ENCODE peak calls at places on chromosomes 13 and 19, in four cellular contexts. R, G, E and C are unnamed samples.

GRCh38 chr13:86870388-86870966 is 800.7 kb upstream of the SLITRK5 start:
- DNase-seq in E (no peak), R (peak), G (no peak), C (no peak)

GRCh38 chr13:32932376-32932775 is 83.8 kb upstream of the KL start:
- DNase-seq in E (no peak), R (no peak), G (no peak), C (no peak)

GRCh38 chr19:42349378-42350107 is 24.1 kb downstream of the MEGF8 start:
- DNase-seq in R (no peak), E (no peak), G (no peak), C (no peak)

GRCh38 chr13:101473458-101473857 is 21.0 kb downstream of the ITGBL1 start:
- DNase-seq in G (no peak), R (peak), E (no peak), C (no peak)

GRCh38 chr13:99374994-99375805 is 68.0 kb upstream of the GPR183 start:
- DNase-seq in E (no peak), G (no peak), R (no peak), C (no peak)

GRCh38 chr13:38872693-38873092 is 117.9 kb downstream of the STOML3 start:
- DNase-seq in R (peak), E (peak), G (peak), C (peak)

GRCh38 chr19:10378124-10378523 is 2.2 kb downstream of the TYK2 start:
- DNase-seq in G (no peak), R (no peak), E (no peak), C (no peak)

GRCh38 chr13:34017231-34017630 is 199.3 kb downstream of the RFC3 start:
- DNase-seq in E (no peak), R (no peak), G (no peak), C (no peak)

GRCh38 chr13:112965573-112966115 is 3.4 kb upstream of the MCF2L start:
- DNase-seq in G (no peak), E (no peak), R (no peak), C (no peak)

GRCh38 chr19:37990362-37990761 is 83.4 kb downstream of the SIPA1L3 start:
- DNase-seq in R (no peak), G (no peak), E (peak), C (no peak)

GRCh38 chr13:28320884-28321574 is 173.9 kb downstream of the FLT1 start:
- DNase-seq in G (no peak), E (no peak), R (peak), C (no peak)

GRCh38 chr13:45269204-45269603 is 68.4 kb upstream of the KCTD4 start:
- DNase-seq in G (no peak), E (no peak), R (peak), C (no peak)

GRCh38 chr19:3057275-3057714 is 5.0 kb downstream of the TLE5 start:
- DNase-seq in G (no peak), R (no peak), E (peak), C (no peak)

GRCh38 chr13:92224052-92224821 is 825.8 kb downstream of the GPC5 start:
- DNase-seq in E (no peak), R (peak), G (no peak), C (no peak)

GRCh38 chr19:30076101-30076551 is 134.1 kb downstream of the URI1 start:
- DNase-seq in G (no peak), R (no peak), E (peak), C (no peak)

GRCh38 chr13:93309886-93310520 is 83.4 kb downstream of the GPC6 start:
- DNase-seq in E (no peak), R (peak), G (no peak), C (peak)

GRCh38 chr13:106155411-106155810 is 380.1 kb downstream of the EFNB2 start:
- DNase-seq in E (no peak), R (peak), G (no peak), C (no peak)

GRCh38 chr19:58568731-58569130 is 4.4 kb downstream of the MZF1 start:
- DNase-seq in E (no peak), G (no peak), R (no peak), C (no peak)

GRCh38 chr19:19655641-19656343 is 7.7 kb downstream of the ATP13A1 start:
- DNase-seq in G (no peak), R (no peak), E (no peak), C (no peak)

GRCh38 chr19:33624586-33625153 is 2.9 kb downstream of the CHST8 start:
- DNase-seq in R (no peak), G (no peak), E (no peak), C (no peak)

GRCh38 chr19:15210323-15210774 is 9.6 kb upstream of the NOTCH3 start:
- DNase-seq in G (no peak), E (no peak), R (peak), C (no peak)

GRCh38 chr13:37127706-37128241 is 22.3 kb upstream of the CSNK1A1L start:
- DNase-seq in E (no peak), R (peak), G (no peak), C (no peak)

GRCh38 chr19:4357921-4358326 is 14.6 kb downstream of the MPND start:
- DNase-seq in E (no peak), G (no peak), R (no peak), C (no peak)

GRCh38 chr13:106083620-106084350 is 451.7 kb downstream of the EFNB2 start:
- DNase-seq in R (peak), E (peak), G (no peak), C (no peak)

GRCh38 chr13:61670384-61671161 is 254.9 kb upstream of the PCDH20 start:
- DNase-seq in E (no peak), G (no peak), R (no peak), C (no peak)

GRCh38 chr19:38831142-38831605 is 420 bp downstream of the ECH1 start:
- DNase-seq in E (peak), G (no peak), R (peak), C (no peak)

GRCh38 chr13:49409008-49409407 is 34.9 kb downstream of the CAB39L start:
- DNase-seq in E (no peak), R (no peak), G (no peak), C (no peak)

GRCh38 chr19:38079926-38080380 is 144.1 kb downstream of the DPF1 start:
- DNase-seq in R (peak), E (no peak), G (no peak), C (no peak)

GRCh38 chr13:83753912-83754624 is 128.2 kb downstream of the SLITRK1 start:
- DNase-seq in R (peak), E (no peak), G (no peak), C (no peak)

GRCh38 chr13:32225494-32225931 is 89.7 kb downstream of the ZAR1L start:
- DNase-seq in G (no peak), E (no peak), R (peak), C (no peak)

GRCh38 chr19:39428309-39429112 is 7.2 kb downstream of the RPS16 start:
- DNase-seq in R (peak), G (no peak), E (peak), C (peak)

DNA sequence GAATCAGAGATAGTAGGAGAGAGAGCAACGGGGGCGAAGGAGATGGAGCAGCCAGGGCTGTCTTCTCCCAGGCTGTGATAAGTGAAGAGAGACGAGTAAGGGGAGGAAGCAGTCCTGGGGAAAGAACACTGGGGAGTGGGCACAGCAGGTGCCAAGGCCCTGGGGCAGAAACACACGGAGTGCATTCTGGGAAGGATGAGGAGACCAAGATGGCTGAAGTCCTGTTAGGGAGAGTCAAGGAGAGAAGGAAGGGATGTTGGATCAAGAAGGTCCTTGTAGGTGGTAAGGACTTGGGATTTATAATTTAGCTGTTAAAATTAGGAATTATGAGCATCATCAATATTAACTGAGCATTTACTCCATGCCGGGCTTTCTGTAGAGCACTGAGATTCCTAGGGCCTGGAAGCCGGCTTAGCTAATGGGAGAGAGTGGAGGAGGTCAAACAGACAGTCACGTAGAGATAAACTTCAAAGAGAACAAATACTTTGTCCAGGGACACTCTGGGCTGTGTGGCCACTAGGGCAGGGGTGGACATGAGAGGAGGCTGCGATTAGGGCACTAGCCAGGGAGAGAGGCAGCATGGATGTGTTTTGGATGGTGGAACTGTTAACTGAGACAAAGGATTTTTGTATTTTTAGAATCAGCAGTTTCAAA is 134.2 kb upstream of the PEG3 start:
- DNase-seq in E (no peak), G (no peak), R (no peak), C (no peak)
- H2BK5ac ChIP-seq in E (no peak), G (no peak), R (no peak), C (no peak)

GRCh38 chr19:43532571-43532961 is 422 bp upstream of the ZNF575 start:
- DNase-seq in G (no peak), E (peak), R (no peak), C (no peak)
- H2BK5ac ChIP-seq in G (peak), E (no peak), R (peak), C (no peak)

GRCh38 chr13:110414283-110414682 is 107.2 kb downstream of the COL4A2 start:
- DNase-seq in G (no peak), E (no peak), R (no peak), C (no peak)

GRCh38 chr13:110410906-110411305 is 103.8 kb downstream of the COL4A2 start:
- DNase-seq in G (no peak), R (no peak), E (no peak), C (no peak)

GRCh38 chr13:110413311-110414040 is 106.4 kb downstream of the COL4A2 start:
- DNase-seq in G (no peak), E (no peak), R (no peak), C (no peak)

GRCh38 chr13:110411316-110412105 is 104.4 kb downstream of the COL4A2 start:
- DNase-seq in R (no peak), E (no peak), G (no peak), C (no peak)

DNA sequence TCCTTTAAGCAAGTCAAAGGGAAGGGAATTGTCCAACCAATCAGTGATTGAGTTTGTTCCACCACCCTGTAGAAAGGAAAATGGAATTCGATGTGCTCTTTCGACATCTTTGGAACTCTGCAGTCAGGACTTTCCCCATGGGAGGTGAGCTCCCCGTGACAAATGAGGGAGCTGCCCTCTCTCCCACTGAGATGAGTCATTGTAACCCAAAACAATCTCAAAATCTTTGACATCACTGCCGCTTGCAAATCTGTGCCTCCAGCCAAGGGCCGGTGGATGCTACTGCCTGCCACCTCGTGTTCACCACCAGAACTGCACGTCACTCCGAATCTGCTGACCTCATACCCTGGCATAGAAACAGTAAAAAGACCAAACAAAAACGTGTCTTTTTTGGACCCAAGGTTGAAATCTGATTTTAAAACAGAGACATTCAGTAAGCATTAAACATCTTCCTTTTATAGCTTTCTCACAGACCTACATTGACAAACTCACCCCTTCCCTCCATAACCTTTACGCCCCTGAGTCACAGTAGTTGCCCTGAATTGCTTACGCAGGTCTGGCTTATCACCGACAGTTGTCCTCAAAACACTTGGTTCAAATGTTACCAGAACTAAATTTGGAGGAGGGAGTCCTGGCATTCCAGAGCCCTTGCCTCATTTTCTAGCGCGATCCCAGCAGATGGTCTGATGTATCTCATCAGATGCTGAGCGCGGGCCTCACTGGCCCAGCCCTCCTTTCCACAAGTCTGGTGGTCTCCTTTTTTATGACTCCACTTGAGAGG is 105.2 kb downstream of the COL4A2 start:
- DNase-seq in E (peak), R (peak), G (peak), C (peak)
- H2BK5ac ChIP-seq in E (no peak), R (peak), G (no peak), C (no peak)

DNA sequence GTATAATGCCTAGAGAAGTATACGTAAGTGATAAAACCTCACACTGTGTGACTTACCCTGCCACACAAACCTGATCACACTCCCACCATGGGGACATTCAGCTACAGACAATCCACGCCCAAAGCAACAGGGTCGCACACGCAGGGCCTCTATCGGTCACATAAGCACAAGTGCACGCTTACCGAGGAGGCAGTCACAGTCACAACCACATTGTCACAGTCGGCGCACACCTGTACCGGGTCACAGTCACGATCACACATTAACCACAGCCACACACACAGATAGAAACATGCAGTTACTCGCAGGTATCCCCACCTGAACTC is 584 bp downstream of the ZNF566 start:
- DNase-seq in R (no peak), G (no peak), E (no peak), C (no peak)
- H2BK5ac ChIP-seq in R (peak), G (peak), E (no peak), C (no peak)

GRCh38 chr19:44905437-44906160 is at the start of gene APOE:
- DNase-seq in G (peak), E (peak), R (no peak), C (peak)
- H2BK5ac ChIP-seq in G (peak), E (no peak), R (no peak), C (peak)

GRCh38 chr19:44642375-44642774 is 1.3 kb upstream of the PVR start:
- DNase-seq in E (no peak), G (no peak), R (no peak), C (no peak)

GRCh38 chr19:44641866-44642265 is 1.8 kb upstream of the PVR start:
- DNase-seq in E (no peak), G (no peak), R (no peak), C (no peak)

GRCh38 chr19:44645407-44646048 is 1.8 kb downstream of the PVR start:
- DNase-seq in E (no peak), R (no peak), G (no peak), C (no peak)

GRCh38 chr19:44644391-44645016 is 794 bp downstream of the PVR start:
- DNase-seq in E (peak), R (peak), G (peak), C (peak)

GRCh38 chr19:44643605-44644390 is at the start of gene PVR:
- DNase-seq in E (peak), R (peak), G (peak), C (peak)
- H2BK5ac ChIP-seq in E (no peak), R (peak), G (peak), C (peak)

DNA sequence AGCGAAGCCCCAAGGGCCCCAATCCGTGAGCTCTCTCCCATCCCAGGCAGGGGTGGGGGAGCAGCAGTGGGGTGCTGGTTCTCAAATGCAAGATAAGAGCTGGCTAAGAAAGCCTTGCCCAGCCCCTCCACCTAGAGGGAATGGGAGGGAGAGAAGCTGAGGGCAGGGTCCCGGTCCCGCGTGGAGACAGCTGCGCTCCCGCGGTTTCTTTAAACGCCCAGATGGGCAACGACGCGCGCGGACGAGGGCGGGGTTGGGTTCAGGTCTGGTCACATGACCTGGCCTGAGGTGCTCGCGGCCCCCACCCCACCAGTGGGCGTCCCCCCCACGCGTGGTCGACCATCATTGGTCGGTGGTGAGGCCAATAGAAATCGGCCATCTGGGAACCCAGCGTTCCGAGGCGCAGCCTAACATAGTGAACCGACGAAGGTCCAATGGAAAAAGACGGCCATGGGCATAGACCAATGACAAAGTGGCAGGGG is 314 bp upstream of the CALR start:
- DNase-seq in G (peak), R (peak), E (peak), C (peak)
- H2BK5ac ChIP-seq in G (peak), R (peak), E (no peak), C (peak)

GRCh38 chr19:1453525-1454371 is 3.8 kb downstream of the APC2 start:
- DNase-seq in E (peak), R (no peak), G (no peak), C (no peak)
- H2BK5ac ChIP-seq in E (no peak), R (no peak), G (no peak), C (no peak)

GRCh38 chr13:114033541-114034315 is 59.9 kb upstream of the C13orf46 start:
- DNase-seq in R (no peak), G (no peak), E (no peak), C (no peak)

GRCh38 chr13:114029866-114030625 is 56.2 kb upstream of the C13orf46 start:
- DNase-seq in G (no peak), R (no peak), E (no peak), C (no peak)

GRCh38 chr13:114030666-114031610 is 57.1 kb upstream of the C13orf46 start:
- DNase-seq in G (no peak), E (no peak), R (no peak), C (no peak)

GRCh38 chr13:114031631-114032030 is 57.8 kb upstream of the C13orf46 start:
- DNase-seq in R (no peak), G (no peak), E (no peak), C (no peak)

DNA sequence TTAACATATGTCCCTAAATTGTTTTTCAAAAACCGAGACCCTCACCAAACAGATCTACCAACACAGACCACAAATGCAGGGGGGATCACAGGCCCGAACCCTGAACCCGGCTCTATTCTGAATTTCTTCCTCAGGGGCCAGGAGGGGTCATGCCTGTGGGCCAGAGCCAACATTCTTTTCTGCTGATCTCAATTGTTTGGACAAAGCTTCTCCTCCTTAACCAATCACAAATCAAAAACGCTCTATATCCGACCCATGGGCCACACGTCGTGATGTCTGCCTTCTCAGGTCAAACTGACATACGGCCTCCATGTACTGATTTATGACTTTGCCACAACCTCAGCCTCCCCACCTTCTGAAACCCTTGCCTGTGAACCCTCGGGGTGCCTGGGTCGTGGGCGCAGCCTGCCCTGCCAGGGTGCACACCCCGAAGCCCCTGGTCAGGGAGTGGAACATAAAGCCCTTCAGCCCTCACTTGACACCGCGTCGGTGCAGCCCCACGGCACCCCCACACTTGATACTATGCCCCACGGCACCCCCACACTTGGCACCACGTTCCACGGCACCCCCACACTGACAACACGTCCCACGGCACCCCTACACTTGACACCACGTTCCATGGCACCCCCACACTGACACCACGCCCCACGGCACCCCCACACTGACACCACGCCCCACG is 58.4 kb upstream of the C13orf46 start:
- DNase-seq in E (no peak), R (peak), G (no peak), C (no peak)
- H2BK5ac ChIP-seq in E (no peak), R (peak), G (no peak), C (no peak)